ENCODE peak calls at places on chromosomes 6 and 20, in five cellular contexts. A is fibroblast of mammary gland; U is activated CD8-positive, alpha-beta T cell treated with anti-CD3 and anti-CD28 coated beads for 36 hours; T is uterus; P is cardiac muscle cell. K is an unnamed sample.
A peak's percentile ranks its signal among the peaks of the same experiment; 100 is the strongest.

GRCh38 chr6:139584599-139584998 is 210.2 kb upstream of the CITED2 start:
- DNase-seq in A (no peak), U (no peak), T (no peak), P (no peak), K (no peak)

GRCh38 chr6:33613794-33614166 is 7.3 kb upstream of the ITPR3 start:
- DNase-seq in A (peak; percentile 76), U (no peak), T (no peak), P (peak; percentile 45), K (no peak)

GRCh38 chr20:41526327-41526726 is 91.8 kb downstream of the CHD6 start:
- DNase-seq in A (no peak), U (no peak), T (no peak), P (peak; percentile 10), K (no peak)

GRCh38 chr6:25454141-25454540 is 175.0 kb downstream of the CARMIL1 start:
- DNase-seq in A (peak; percentile 41), U (no peak), T (no peak), P (peak; percentile 13), K (no peak)

GRCh38 chr6:109894181-109894580 is 83.9 kb upstream of the GPR6 start:
- DNase-seq in A (no peak), U (no peak), T (no peak), P (no peak), K (no peak)

GRCh38 chr6:154868143-154868594 is 126.9 kb upstream of the TIAM2 start:
- DNase-seq in A (peak; percentile 75), U (no peak), T (no peak), P (peak; percentile 70), K (no peak)

GRCh38 chr6:1639430-1639829 is 29.7 kb downstream of the FOXC1 start:
- DNase-seq in A (no peak), U (no peak), T (no peak), P (no peak), K (no peak)

GRCh38 chr6:4603291-4603690 is 172.9 kb upstream of the CDYL start:
- DNase-seq in A (peak; percentile 98), U (no peak), T (no peak), P (peak; percentile 97), K (no peak)

GRCh38 chr6:5091646-5092045 is 6.5 kb downstream of the PPP1R3G start:
- DNase-seq in A (no peak), U (no peak), T (no peak), P (no peak), K (no peak)

GRCh38 chr6:119294984-119295383 is 54.6 kb downstream of the MAN1A1 start:
- DNase-seq in A (no peak), U (no peak), T (no peak), P (no peak), K (no peak)

GRCh38 chr6:119717942-119718341 is 368.4 kb upstream of the MAN1A1 start:
- DNase-seq in A (no peak), U (no peak), T (no peak), P (no peak), K (no peak)

GRCh38 chr6:133040025-133040838 is 200.9 kb upstream of the EYA4 start:
- DNase-seq in A (peak; percentile 47), U (no peak), T (no peak), P (peak; percentile 59), K (no peak)

GRCh38 chr6:27312146-27312949 is at the start of gene POM121L2:
- DNase-seq in A (peak; percentile 54), U (peak; percentile 72), T (peak; percentile 24), P (peak; percentile 59), K (no peak)

GRCh38 chr6:13431861-13432465 is 55.4 kb downstream of the GFOD1 start:
- DNase-seq in A (peak; percentile 33), U (peak; percentile 74), T (no peak), P (peak; percentile 39), K (no peak)

GRCh38 chr6:113351183-113351834 is 505.8 kb upstream of the MARCKS start:
- DNase-seq in A (peak; percentile 89), U (no peak), T (no peak), P (peak; percentile 76), K (no peak)

GRCh38 chr20:46117704-46118467 is at the start of gene CD40:
- DNase-seq in A (peak; percentile 77), U (peak; percentile 72), T (peak; percentile 92), P (peak; percentile 90), K (peak; percentile 97)

GRCh38 chr6:89525786-89526562 is 93.0 kb downstream of the ANKRD6 start:
- DNase-seq in A (no peak), U (no peak), T (no peak), P (no peak), K (no peak)

GRCh38 chr20:62838511-62838910 is 21.7 kb downstream of the COL9A3 start:
- DNase-seq in A (no peak), U (no peak), T (no peak), P (no peak), K (no peak)

GRCh38 chr6:156912431-156912830 is 135.3 kb downstream of the ARID1B start:
- DNase-seq in A (no peak), U (no peak), T (no peak), P (no peak), K (no peak)

GRCh38 chr20:20010639-20011500 is 6.3 kb upstream of the NAA20 start:
- DNase-seq in A (peak; percentile 75), U (no peak), T (no peak), P (peak; percentile 49), K (no peak)

GRCh38 chr6:162973975-162974374 is 246.2 kb downstream of the PACRG start:
- DNase-seq in A (no peak), U (no peak), T (no peak), P (no peak), K (no peak)

GRCh38 chr6:3859878-3860552 is 10.8 kb downstream of the FAM50B start:
- DNase-seq in A (no peak), U (no peak), T (no peak), P (no peak), K (no peak)

GRCh38 chr6:155791186-155791585 is 335.5 kb upstream of the NOX3 start:
- DNase-seq in A (no peak), U (no peak), T (no peak), P (no peak), K (no peak)

GRCh38 chr6:45801471-45802289 is 214.0 kb downstream of the CLIC5 start:
- DNase-seq in A (peak; percentile 57), U (peak; percentile 85), T (no peak), P (no peak), K (no peak)

GRCh38 chr6:138680085-138680484 is 93.5 kb upstream of the CCDC28A start:
- DNase-seq in A (no peak), U (no peak), T (no peak), P (no peak), K (no peak)

GRCh38 chr6:154848580-154848979 is 115.4 kb downstream of the SCAF8 start:
- DNase-seq in A (no peak), U (no peak), T (no peak), P (peak; percentile 30), K (no peak)

GRCh38 chr6:104784884-104785283 is 74.8 kb downstream of the HACE1 start:
- DNase-seq in A (peak; percentile 55), U (no peak), T (no peak), P (peak; percentile 10), K (no peak)

GRCh38 chr6:158492881-158493280 is 67.0 kb upstream of the TMEM181 start:
- DNase-seq in A (no peak), U (no peak), T (no peak), P (no peak), K (no peak)

GRCh38 chr6:133062077-133062476 is 179.1 kb upstream of the EYA4 start:
- DNase-seq in A (peak; percentile 99), U (no peak), T (no peak), P (peak; percentile 91), K (no peak)

GRCh38 chr6:134636221-134636830 is 313.6 kb downstream of the ALDH8A1 start:
- DNase-seq in A (no peak), U (peak; percentile 49), T (no peak), P (no peak), K (no peak)

GRCh38 chr6:115667478-115667996 is 393.2 kb downstream of the FRK start:
- DNase-seq in A (no peak), U (no peak), T (no peak), P (no peak), K (no peak)

GRCh38 chr6:36724514-36725385 is 27.1 kb downstream of the RAB44 start:
- DNase-seq in A (peak; percentile 70), U (peak; percentile 85), T (peak; percentile 55), P (peak; percentile 77), K (no peak)

GRCh38 chr20:25553819-25554296 is 31.5 kb downstream of the NINL start:
- DNase-seq in A (peak; percentile 82), U (no peak), T (no peak), P (peak; percentile 76), K (no peak)

DNA sequence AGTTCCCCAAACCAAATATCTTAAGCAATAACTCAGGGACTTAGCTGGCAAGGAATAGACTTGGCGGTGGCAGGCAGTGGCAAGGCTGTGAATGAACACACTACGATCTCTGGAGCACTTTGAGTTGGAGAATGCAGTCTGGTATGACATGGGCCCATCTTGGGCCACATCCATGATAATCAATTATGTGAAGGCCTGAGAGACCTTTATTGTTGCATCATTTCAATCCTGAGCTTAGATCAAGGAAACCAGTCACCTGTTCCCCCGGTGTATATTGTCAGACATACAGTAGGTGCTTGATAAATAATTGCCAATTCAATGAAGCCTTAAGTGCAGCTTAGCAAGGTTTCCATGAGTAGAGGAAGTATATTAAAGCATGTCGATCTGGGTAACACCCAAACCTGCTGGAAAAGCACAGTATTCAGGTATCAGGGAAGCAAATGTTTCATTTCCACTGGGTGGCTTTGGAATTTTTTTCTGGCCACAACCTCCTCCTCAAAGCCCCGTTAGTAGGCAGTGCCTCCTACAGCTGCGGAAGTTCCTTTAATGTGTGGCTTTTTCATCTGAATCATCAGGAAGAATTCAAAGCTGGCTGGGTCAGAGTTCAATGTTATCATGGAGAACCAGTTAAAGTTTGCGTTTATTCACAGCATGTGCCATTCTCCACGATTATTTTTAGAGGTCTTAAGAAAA is 10.2 kb downstream of the CASS4 start:
- DNase-seq in A (peak; percentile 72), U (no peak), T (no peak), P (peak; percentile 79), K (no peak)
- TF ChIP-seq CTCF in A (no peak), U (no peak), T (no peak), P (no peak), K (no peak)

DNA sequence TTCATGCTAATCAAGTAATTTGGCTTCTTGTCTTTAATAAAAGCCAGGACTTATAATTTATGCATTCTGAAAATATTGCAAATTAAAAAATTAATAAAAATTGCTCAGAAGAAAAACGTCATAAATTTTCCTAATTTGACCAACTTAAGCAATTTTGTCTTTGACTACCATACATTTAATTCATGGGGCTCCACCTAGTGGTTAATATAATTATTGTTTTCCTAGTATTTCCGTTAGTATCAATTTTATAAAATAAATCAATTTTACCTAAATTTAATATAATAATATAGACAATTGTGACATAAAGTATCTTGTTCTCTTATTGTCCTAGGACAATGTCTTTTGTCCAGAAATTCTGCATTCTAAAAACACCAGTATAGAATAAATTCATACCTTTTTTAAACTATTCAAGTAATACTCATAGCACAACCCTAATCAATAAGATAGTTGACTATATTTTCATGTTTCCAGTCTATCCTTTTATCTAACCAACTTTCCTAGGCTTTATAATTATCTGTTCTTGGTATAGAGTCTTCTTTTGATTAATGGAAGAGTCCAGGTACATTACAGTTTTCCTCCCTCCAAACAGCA is 319.9 kb downstream of the TRDN start:
- DNase-seq in A (peak; percentile 33), U (no peak), T (no peak), P (peak; percentile 15), K (no peak)
- TF ChIP-seq CTCF in A (peak; percentile 43), U (peak; percentile 47), T (peak; percentile 46), P (peak; percentile 32), K (no peak)

GRCh38 chr20:3367125-3367524 is 40.3 kb downstream of the DNAAF9 start:
- DNase-seq in A (no peak), U (no peak), T (no peak), P (no peak), K (no peak)
- TF ChIP-seq CTCF in A (no peak), U (no peak), T (no peak), P (no peak), K (no peak)

GRCh38 chr6:55290736-55291135 is 36.5 kb upstream of the GFRAL start:
- DNase-seq in A (no peak), U (no peak), T (no peak), P (no peak), K (no peak)

GRCh38 chr6:55293116-55293515 is 34.2 kb upstream of the GFRAL start:
- DNase-seq in A (peak; percentile 22), U (no peak), T (no peak), P (peak; percentile 36), K (no peak)
- TF ChIP-seq CTCF in A (peak; percentile 45), U (no peak), T (no peak), P (peak; percentile 53), K (no peak)